ENCODE peak calls at places on chromosomes 5 and 9, in ten cellular contexts. K is hepatocyte, P is AG09309, C is foreskin fibroblast, I is bronchial epithelial cell, W is GM06990, X is choroid plexus epithelial cell, U is fibroblast of lung, G is tibial artery, A is heart left ventricle. J is an unnamed sample.

GRCh38 chr9:120890415-120891254 is 13.6 kb upstream of the PHF19 start:
- DNase-seq in K (no peak), P (no peak), C (peak; percentile 57), I (no peak), W (no peak), X (no peak), U (no peak), G (no peak), A (no peak), J (no peak)

GRCh38 chr5:68745459-68745858 is 348.4 kb upstream of the SLC30A5 start:
- DNase-seq in K (no peak), P (no peak), C (peak; percentile 9), I (no peak), W (no peak), X (peak; percentile 7), U (no peak), G (no peak), A (no peak), J (no peak)

GRCh38 chr5:1011226-1011631 is 2.6 kb downstream of the NKD2 start:
- DNase-seq in K (peak; percentile 63), P (no peak), C (no peak), I (peak; percentile 22), W (no peak), X (peak; percentile 8), U (no peak), G (no peak), A (no peak), J (no peak)

GRCh38 chr9:68685770-68686169 is 19.3 kb upstream of the PIP5K1B start:
- DNase-seq in K (no peak), P (no peak), C (no peak), I (peak; percentile 13), W (no peak), X (no peak), U (no peak), G (no peak), A (no peak), J (peak; percentile 6)

GRCh38 chr5:23450187-23450586 is 57.2 kb upstream of the PRDM9 start:
- DNase-seq in K (no peak), P (no peak), C (no peak), I (no peak), W (no peak), X (no peak), U (no peak), G (no peak), A (no peak), J (no peak)

GRCh38 chr5:122499617-122500016 is 187.6 kb downstream of the SNCAIP start:
- DNase-seq in K (no peak), P (no peak), C (no peak), I (no peak), W (no peak), X (no peak), U (no peak), G (no peak), A (no peak), J (no peak)

GRCh38 chr9:126788631-126789349 is 16.1 kb upstream of the ZBTB43 start:
- DNase-seq in K (peak; percentile 48), P (no peak), C (peak; percentile 52), I (peak; percentile 95), W (no peak), X (peak; percentile 94), U (peak; percentile 57), G (no peak), A (no peak), J (no peak)

GRCh38 chr5:112709416-112709815 is 28.3 kb upstream of the APC start:
- DNase-seq in K (no peak), P (no peak), C (no peak), I (no peak), W (no peak), X (no peak), U (peak; percentile 45), G (no peak), A (no peak), J (no peak)

GRCh38 chr5:137995077-137995746 is 37.7 kb downstream of the FAM13B start:
- DNase-seq in K (no peak), P (no peak), C (peak; percentile 62), I (peak; percentile 36), W (no peak), X (peak; percentile 78), U (peak; percentile 54), G (no peak), A (no peak), J (peak; percentile 52)

GRCh38 chr9:19028835-19029451 is 4.1 kb downstream of the SAXO1 start:
- DNase-seq in K (peak; percentile 81), P (no peak), C (peak; percentile 85), I (peak; percentile 52), W (no peak), X (peak; percentile 87), U (peak; percentile 54), G (no peak), A (peak; percentile 36), J (peak; percentile 38)

GRCh38 chr9:8486095-8486494 is 686.5 kb upstream of the DMAC1 start:
- DNase-seq in K (peak; percentile 25), P (peak; percentile 3), C (peak; percentile 59), I (peak; percentile 42), W (no peak), X (peak; percentile 50), U (peak; percentile 32), G (no peak), A (peak; percentile 32), J (no peak)

GRCh38 chr9:117247271-117247670 is 167.6 kb downstream of the ASTN2 start:
- DNase-seq in K (peak; percentile 19), P (no peak), C (no peak), I (peak; percentile 12), W (no peak), X (peak; percentile 34), U (no peak), G (no peak), A (no peak), J (no peak)

GRCh38 chr9:34964458-34964857 is 6.4 kb downstream of the PHF24 start:
- DNase-seq in K (no peak), P (no peak), C (no peak), I (peak; percentile 72), W (no peak), X (no peak), U (no peak), G (no peak), A (no peak), J (no peak)

GRCh38 chr9:133056533-133056932 is 5.2 kb upstream of the CEL start:
- DNase-seq in K (no peak), P (no peak), C (peak; percentile 18), I (no peak), W (no peak), X (no peak), U (no peak), G (no peak), A (no peak), J (no peak)

GRCh38 chr5:153147891-153148623 is 342.4 kb upstream of the GRIA1 start:
- DNase-seq in K (peak; percentile 79), P (peak; percentile 27), C (peak; percentile 79), I (peak; percentile 55), W (no peak), X (peak; percentile 51), U (peak; percentile 72), G (no peak), A (peak; percentile 8), J (peak; percentile 27)

GRCh38 chr9:89466451-89467277 is 31.2 kb downstream of the SEMA4D start:
- DNase-seq in K (no peak), P (no peak), C (no peak), I (no peak), W (peak; percentile 62), X (no peak), U (no peak), G (no peak), A (no peak), J (no peak)

GRCh38 chr9:81549500-81550206 is 139.7 kb downstream of the TLE1 start:
- DNase-seq in K (no peak), P (no peak), C (no peak), I (no peak), W (no peak), X (no peak), U (no peak), G (no peak), A (no peak), J (peak; percentile 88)

DNA sequence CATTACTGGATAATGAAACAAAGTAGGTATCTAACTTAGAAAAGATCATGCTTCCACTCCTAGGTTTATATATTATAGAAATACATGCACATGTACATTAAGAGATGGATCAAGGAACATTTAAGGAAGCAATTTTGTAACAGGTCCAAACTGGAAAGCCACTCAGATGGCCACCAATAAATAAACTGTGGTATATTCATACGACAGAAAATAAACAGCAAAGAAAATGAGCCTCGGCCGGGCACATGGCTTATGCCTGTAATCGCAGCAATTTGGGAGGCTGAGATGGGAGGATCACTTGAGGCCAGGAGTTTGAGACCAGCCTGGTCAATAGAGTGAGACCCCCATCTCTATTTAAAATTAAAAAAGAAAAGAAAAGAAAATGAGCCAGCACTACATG is 25.6 kb downstream of the CEMIP2 start:
- DNase-seq in K (no peak), P (no peak), C (no peak), I (no peak), W (no peak), X (no peak), U (no peak), G (no peak), A (no peak), J (no peak)
- H3K4me3 ChIP-seq in K (no peak overlapping the region), P (no peak overlapping the region), C (no peak overlapping the region), I (no peak overlapping the region), W (no peak overlapping the region), X (no peak overlapping the region), U (no peak overlapping the region), G (no peak overlapping the region), A (no peak overlapping the region), J (no peak overlapping the region)

GRCh38 chr5:37043693-37044092 is 167.1 kb downstream of the NIPBL start:
- DNase-seq in K (no peak), P (no peak), C (no peak), I (no peak), W (no peak), X (peak; percentile 16), U (no peak), G (no peak), A (no peak), J (peak; percentile 32)
- TF ChIP-seq CTCF in K (peak; percentile 9), P (no peak), C (peak; percentile 4), I (no peak), W (peak; percentile 25), X (peak; percentile 37), U (no peak), G (no peak), A (no peak), J (peak; percentile 66)

DNA sequence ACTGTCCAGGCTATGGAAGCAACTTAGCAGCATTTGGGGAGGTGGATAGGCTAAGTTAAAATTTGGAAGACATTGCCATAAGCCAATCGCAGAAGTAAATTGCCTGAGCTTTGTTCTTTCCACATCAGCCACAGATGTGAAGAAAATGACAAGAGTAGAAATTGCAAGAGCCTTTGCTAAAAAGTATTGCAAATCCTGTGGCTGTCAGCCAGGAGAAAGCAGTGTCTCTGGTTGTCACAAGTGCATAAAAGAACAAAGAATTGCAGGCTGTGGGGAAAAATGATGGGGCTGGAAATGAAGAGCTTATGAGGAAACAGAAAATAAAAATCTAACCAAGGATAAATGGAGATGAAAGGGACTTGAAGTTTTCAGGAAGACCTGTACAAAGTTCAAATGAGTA is 344.8 kb downstream of the CSNK1G3 start:
- DNase-seq in K (no peak), P (no peak), C (peak; percentile 41), I (no peak), W (no peak), X (no peak), U (no peak), G (no peak), A (no peak), J (no peak)
- H3K4me3 ChIP-seq in K (no peak overlapping the region), P (no peak overlapping the region), C (no peak overlapping the region), I (no peak overlapping the region), W (no peak overlapping the region), X (no peak overlapping the region), U (no peak overlapping the region), G (no peak overlapping the region), A (no peak overlapping the region), J (no peak overlapping the region)

GRCh38 chr5:120803282-120803681 is 339.2 kb downstream of the PRR16 start:
- DNase-seq in K (no peak), P (no peak), C (peak; percentile 53), I (peak; percentile 26), W (no peak), X (peak; percentile 55), U (peak; percentile 31), G (no peak), A (no peak), J (no peak)
- TF ChIP-seq CTCF in K (peak; percentile 56), P (no peak), C (no peak), I (peak; percentile 2), W (peak; percentile 1), X (no peak), U (no peak), G (peak; percentile 19), A (peak; percentile 8), J (peak; percentile 41)